ENCODE peak calls at places on chromosomes 5 and 9, in seven cellular contexts. U, Q, B, T, E, C and O are unnamed samples.

GRCh38 chr9:91750343-91750742 is 199.7 kb downstream of the ROR2 start:
- DNase-seq in U (no peak), Q (no peak), B (no peak), T (no peak), E (no peak), C (no peak), O (peak)

GRCh38 chr5:128774605-128775004 is 190.7 kb upstream of the SLC27A6 start:
- DNase-seq in U (no peak), Q (no peak), B (no peak), T (no peak), E (no peak), C (no peak), O (no peak)

GRCh38 chr9:37949576-37949975 is 45.6 kb upstream of the SLC25A51 start:
- DNase-seq in U (no peak), Q (no peak), B (no peak), T (no peak), E (no peak), C (no peak), O (peak)

GRCh38 chr5:150500905-150501304 is 7.0 kb upstream of the NDST1 start:
- DNase-seq in U (no peak), Q (no peak), B (no peak), T (no peak), E (no peak), C (no peak), O (no peak)

GRCh38 chr5:100777680-100778281 is 125.3 kb downstream of the ST8SIA4 start:
- DNase-seq in U (peak), Q (peak), B (no peak), T (peak), E (no peak), C (peak), O (peak)

GRCh38 chr9:77927265-77927664 is 104.3 kb downstream of the GNAQ start:
- DNase-seq in U (peak), Q (no peak), B (no peak), T (no peak), E (no peak), C (no peak), O (peak)

GRCh38 chr9:121958530-121958929 is 134.6 kb downstream of the TTLL11 start:
- DNase-seq in U (no peak), Q (no peak), B (no peak), T (no peak), E (no peak), C (no peak), O (no peak)

GRCh38 chr5:157284458-157285212 is 18.7 kb downstream of the CYFIP2 start:
- DNase-seq in U (no peak), Q (no peak), B (no peak), T (no peak), E (no peak), C (no peak), O (no peak)

GRCh38 chr5:81517462-81517861 is 123.5 kb upstream of the ACOT12 start:
- DNase-seq in U (peak), Q (no peak), B (no peak), T (no peak), E (no peak), C (no peak), O (no peak)

GRCh38 chr5:89106479-89106878 is 223.5 kb upstream of the MEF2C start:
- DNase-seq in U (no peak), Q (no peak), B (no peak), T (no peak), E (no peak), C (no peak), O (no peak)

GRCh38 chr5:111143910-111144309 is 51.8 kb downstream of the WDR36 start:
- DNase-seq in U (peak), Q (no peak), B (no peak), T (peak), E (no peak), C (no peak), O (peak)

GRCh38 chr9:89803403-89803802 is 198.6 kb downstream of the GADD45G start:
- DNase-seq in U (no peak), Q (no peak), B (no peak), T (no peak), E (no peak), C (no peak), O (no peak)

GRCh38 chr9:126952180-126952960 is 37.8 kb downstream of the RALGPS1 start:
- DNase-seq in U (no peak), Q (no peak), B (no peak), T (no peak), E (no peak), C (no peak), O (no peak)

GRCh38 chr5:114362197-114362976 is 517 bp downstream of the KCNN2 start:
- DNase-seq in U (no peak), Q (peak), B (no peak), T (no peak), E (no peak), C (no peak), O (peak)

GRCh38 chr9:2248768-2249167 is 233.6 kb downstream of the SMARCA2 start:
- DNase-seq in U (no peak), Q (no peak), B (no peak), T (no peak), E (no peak), C (no peak), O (no peak)